ENCODE peak calls at places on chromosome 16, in nine cellular contexts. C is body of pancreas; H is thoracic aorta; F is neuronal stem cell; G is CD8-positive, alpha-beta T cell; I is GM23338; Q is effector memory CD4-positive, alpha-beta T cell; K is uterus; U is prostate gland. D is an unnamed sample. For H3K4me1, the result is how much of the 10 kb centered on the place peaks cover.

GRCh38 chr16:14529010-14529669 is 100.9 kb downstream of the PARN start:
- DNase-seq in C (peak), H (peak), F (peak), G (peak), I (peak), Q (no peak), K (peak), U (peak), D (peak)

GRCh38 chr16:64253114-64253513 is 868.7 kb downstream of the CDH11 start:
- DNase-seq in C (no peak), H (no peak), F (no peak), G (no peak), I (no peak), Q (no peak), K (no peak), U (no peak), D (no peak)

GRCh38 chr16:81790772-81791171 is 11.7 kb downstream of the PLCG2 start:
- DNase-seq in C (no peak), H (no peak), F (no peak), G (no peak), I (no peak), Q (no peak), K (no peak), U (no peak), D (no peak)

GRCh38 chr16:57137043-57137442 is 44.7 kb downstream of the CPNE2 start:
- DNase-seq in C (no peak), H (no peak), F (no peak), G (no peak), I (no peak), Q (no peak), K (no peak), U (no peak), D (no peak)

GRCh38 chr16:64784635-64785034 is 337.2 kb downstream of the CDH11 start:
- DNase-seq in C (no peak), H (no peak), F (no peak), G (no peak), I (no peak), Q (no peak), K (no peak), U (no peak), D (no peak)

GRCh38 chr16:27829975-27830374 is 233.5 kb downstream of the GSG1L start:
- DNase-seq in C (no peak), H (no peak), F (no peak), G (no peak), I (no peak), Q (no peak), K (no peak), U (no peak), D (no peak)

GRCh38 chr16:12082207-12082606 is 105.7 kb downstream of the SNX29 start:
- DNase-seq in C (no peak), H (no peak), F (no peak), G (no peak), I (no peak), Q (no peak), K (no peak), U (no peak), D (no peak)

GRCh38 chr16:70444249-70445063 is 5.6 kb upstream of the ST3GAL2 start:
- DNase-seq in C (no peak), H (no peak), F (no peak), G (no peak), I (no peak), Q (no peak), K (no peak), U (no peak), D (no peak)

GRCh38 chr16:72805486-72805885 is 242.4 kb downstream of the ZFHX3 start:
- DNase-seq in C (no peak), H (no peak), F (no peak), G (no peak), I (no peak), Q (no peak), K (no peak), U (no peak), D (no peak)

GRCh38 chr16:66511615-66512500 is 38.1 kb downstream of the TK2 start:
- DNase-seq in C (peak), H (no peak), F (no peak), G (no peak), I (peak), Q (no peak), K (peak), U (peak), D (no peak)

GRCh38 chr16:47463771-47464624 is 2.9 kb downstream of the PHKB start:
- DNase-seq in C (no peak), H (no peak), F (no peak), G (no peak), I (no peak), Q (no peak), K (no peak), U (no peak), D (no peak)

GRCh38 chr16:2039286-2040030 is 8.2 kb downstream of the NTHL1 start:
- DNase-seq in C (peak), H (no peak), F (no peak), G (no peak), I (no peak), Q (no peak), K (peak), U (peak), D (peak)

GRCh38 chr16:48538746-48539484 is 71.1 kb downstream of the N4BP1 start:
- DNase-seq in C (no peak), H (no peak), F (no peak), G (peak), I (peak), Q (no peak), K (no peak), U (no peak), D (no peak)

GRCh38 chr16:74771656-74772315 is 2.8 kb downstream of the FA2H start:
- DNase-seq in C (no peak), H (no peak), F (no peak), G (peak), I (no peak), Q (no peak), K (no peak), U (no peak), D (no peak)

GRCh38 chr16:22670044-22670536 is 143.9 kb upstream of the HS3ST2 start:
- DNase-seq in C (no peak), H (no peak), F (no peak), G (no peak), I (no peak), Q (no peak), K (no peak), U (no peak), D (no peak)

GRCh38 chr16:31476305-31477219 is 4.6 kb downstream of the TGFB1I1 start:
- DNase-seq in C (peak), H (no peak), F (no peak), G (peak), I (peak), Q (peak), K (peak), U (peak), D (peak)

GRCh38 chr16:88617268-88618031 is 20.9 kb upstream of the IL17C start:
- DNase-seq in C (no peak), H (no peak), F (no peak), G (no peak), I (no peak), Q (no peak), K (no peak), U (peak), D (no peak)

GRCh38 chr16:66274335-66275110 is 92.0 kb upstream of the CDH5 start:
- DNase-seq in C (no peak), H (no peak), F (no peak), G (peak), I (no peak), Q (no peak), K (no peak), U (no peak), D (no peak)

GRCh38 chr16:23435500-23435899 is 17.5 kb downstream of the COG7 start:
- DNase-seq in C (peak), H (no peak), F (peak), G (peak), I (peak), Q (peak), K (peak), U (peak), D (peak)

GRCh38 chr16:4981473-4981872 is 23.3 kb downstream of the SEC14L5 start:
- DNase-seq in C (no peak), H (no peak), F (no peak), G (no peak), I (no peak), Q (no peak), K (no peak), U (no peak), D (no peak)

GRCh38 chr16:70252355-70252988 is 732 bp upstream of the EXOSC6 start:
- DNase-seq in C (no peak), H (no peak), F (peak), G (no peak), I (peak), Q (no peak), K (no peak), U (no peak), D (no peak)

GRCh38 chr16:72995151-72995881 is 52.6 kb downstream of the ZFHX3 start:
- DNase-seq in C (no peak), H (no peak), F (peak), G (no peak), I (peak), Q (no peak), K (no peak), U (no peak), D (no peak)

GRCh38 chr16:66894948-66895696 is 14.8 kb downstream of the PDP2 start:
- DNase-seq in C (peak), H (no peak), F (peak), G (peak), I (peak), Q (peak), K (peak), U (peak), D (peak)

GRCh38 chr16:56600398-56600999 is 7.9 kb upstream of the MT2A start:
- DNase-seq in C (peak), H (no peak), F (no peak), G (no peak), I (peak), Q (no peak), K (peak), U (peak), D (no peak)

GRCh38 chr16:54585966-54586365 is 299.4 kb upstream of the IRX3 start:
- DNase-seq in C (no peak), H (no peak), F (no peak), G (no peak), I (no peak), Q (no peak), K (no peak), U (no peak), D (no peak)

GRCh38 chr16:9407206-9407758 is 315.8 kb downstream of the HAPSTR1 start:
- DNase-seq in C (no peak), H (no peak), F (no peak), G (no peak), I (no peak), Q (no peak), K (no peak), U (no peak), D (no peak)

GRCh38 chr16:8047711-8048110 is 542.6 kb downstream of the TMEM114 start:
- DNase-seq in C (no peak), H (no peak), F (no peak), G (no peak), I (no peak), Q (no peak), K (no peak), U (no peak), D (no peak)

GRCh38 chr16:1918890-1919679 is 870 bp upstream of the HS3ST6 start:
- DNase-seq in C (no peak), H (no peak), F (no peak), G (no peak), I (peak), Q (no peak), K (no peak), U (no peak), D (no peak)

GRCh38 chr16:9042533-9042932 is 48.9 kb upstream of the HAPSTR1 start:
- DNase-seq in C (no peak), H (no peak), F (no peak), G (no peak), I (peak), Q (no peak), K (no peak), U (no peak), D (no peak)

GRCh38 chr16:10616744-10617640 is 36.6 kb upstream of the EMP2 start:
- DNase-seq in C (peak), H (no peak), F (no peak), G (no peak), I (peak), Q (no peak), K (peak), U (peak), D (peak)

GRCh38 chr16:23452572-23453337 is at the start of gene COG7:
- DNase-seq in C (peak), H (peak), F (peak), G (peak), I (peak), Q (peak), K (peak), U (peak), D (peak)

GRCh38 chr16:648071-648785 is 937 bp upstream of the WDR90 start:
- DNase-seq in C (peak), H (no peak), F (no peak), G (no peak), I (peak), Q (no peak), K (no peak), U (peak), D (no peak)
- H3K27ac ChIP-seq in C (peak), H (peak), F (peak), G (peak), I (peak), Q (peak), K (peak), U (peak), D (peak)

DNA sequence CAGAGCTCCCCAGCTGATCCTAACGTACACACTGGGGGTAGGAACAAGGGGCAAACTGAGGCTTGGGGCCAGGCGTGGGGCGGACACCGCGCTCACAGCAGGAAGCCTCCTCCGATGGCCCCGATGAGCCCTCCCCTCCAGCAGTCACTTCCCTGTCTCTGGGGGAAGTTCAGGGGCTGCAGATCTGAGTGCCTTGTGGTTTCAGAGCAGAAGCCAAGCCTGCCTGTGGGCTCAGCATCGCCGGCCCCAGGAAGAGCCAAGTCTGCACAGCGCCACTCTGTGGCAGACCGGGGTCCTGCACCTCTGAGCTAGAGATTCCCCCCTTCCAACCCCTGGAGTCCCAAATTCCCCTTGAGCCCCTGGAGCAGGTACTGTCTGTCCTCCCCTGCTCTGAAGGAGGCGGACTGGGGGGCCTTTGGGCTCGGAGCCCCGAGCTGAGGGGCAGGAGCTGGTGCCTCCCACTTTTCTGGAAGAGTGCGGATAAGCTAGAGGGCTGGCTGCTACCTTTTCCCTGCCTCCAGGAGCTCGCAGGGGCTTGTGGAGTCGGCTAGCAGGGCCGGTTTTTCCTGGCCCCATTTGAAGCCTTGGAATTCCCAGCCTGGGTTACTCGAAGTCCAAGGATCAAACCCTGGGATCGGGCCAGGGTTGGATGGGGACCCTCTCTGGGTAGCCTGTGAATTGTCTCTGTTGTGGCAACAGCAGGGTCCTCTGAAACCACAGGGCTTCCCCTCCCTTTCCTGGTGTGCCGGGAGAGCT is 2.9 kb downstream of the GSE1 start:
- DNase-seq in C (peak), H (no peak), F (peak), G (peak), I (peak), Q (peak), K (peak), U (no peak), D (peak)
- H3K4me3 ChIP-seq in C (no peak), H (peak), F (no peak), G (peak), I (peak), Q (no peak), K (no peak), U (peak), D (no peak)

GRCh38 chr16:30418350-30419181 is 11.2 kb downstream of the ZNF771 start:
- DNase-seq in C (no peak), H (no peak), F (no peak), G (no peak), I (peak), Q (no peak), K (no peak), U (no peak), D (no peak)

GRCh38 chr16:30417447-30418349 is 10.3 kb downstream of the ZNF771 start:
- DNase-seq in C (peak), H (peak), F (peak), G (peak), I (peak), Q (peak), K (peak), U (peak), D (peak)

GRCh38 chr16:30416624-30417298 is 9.4 kb downstream of the ZNF771 start:
- DNase-seq in C (no peak), H (no peak), F (no peak), G (no peak), I (peak), Q (no peak), K (no peak), U (no peak), D (no peak)

GRCh38 chr16:30416047-30416603 is 8.7 kb downstream of the ZNF771 start:
- DNase-seq in C (no peak), H (no peak), F (no peak), G (no peak), I (no peak), Q (no peak), K (no peak), U (no peak), D (no peak)

DNA sequence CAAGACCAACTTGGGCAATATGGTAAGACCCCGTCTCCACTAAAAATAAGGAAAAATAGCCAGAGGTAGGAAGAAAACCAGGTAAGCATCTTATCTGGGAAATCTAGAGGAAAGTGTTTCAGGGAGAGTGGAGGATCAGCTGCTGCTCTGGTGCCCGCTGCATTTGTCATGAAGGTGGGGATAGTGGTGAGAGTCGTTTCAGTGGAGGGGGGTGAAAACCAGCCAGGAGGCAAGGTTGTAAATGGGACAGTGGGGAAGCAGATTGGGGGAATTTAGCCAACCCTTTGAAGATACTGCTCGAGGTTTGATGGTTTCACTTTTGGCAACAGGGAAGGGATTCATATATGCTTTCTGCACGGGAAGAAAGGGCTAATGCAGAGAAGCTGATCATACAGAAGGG is 8.8 kb downstream of the DCTPP1 start:
- DNase-seq in C (no peak), H (no peak), F (no peak), G (no peak), I (no peak), Q (no peak), K (no peak), U (no peak), D (no peak)
- H3K4me1 ChIP-seq in C (under half), H (under half), F (under half), G (under half), I (under half), Q (under half), K (under half), U (under half), D (under half)

DNA sequence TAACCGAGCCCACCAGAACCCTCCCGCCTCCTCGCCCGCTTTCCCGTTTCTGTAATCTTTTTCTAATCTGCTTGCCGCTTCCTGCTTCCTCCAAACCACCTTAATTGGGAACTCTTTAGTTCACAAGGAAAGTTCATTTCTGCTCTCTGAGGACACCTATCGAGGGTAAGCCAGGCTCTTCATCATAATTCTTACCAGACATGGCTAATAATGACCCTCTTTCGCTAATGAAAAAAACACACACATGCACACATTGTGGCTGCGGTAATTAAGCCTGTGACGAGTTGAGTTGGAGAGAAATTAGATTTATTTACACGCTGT is 100.7 kb downstream of the ZNF423 start:
- DNase-seq in C (no peak), H (no peak), F (peak), G (no peak), I (peak), Q (no peak), K (peak), U (peak), D (no peak)
- H3K27ac ChIP-seq in C (no peak), H (no peak), F (peak), G (no peak), I (peak), Q (no peak), K (peak), U (peak), D (peak)